ENCODE peak calls at places on chromosomes 2 and 18, in five cellular contexts. L is breast epithelium, R is psoas muscle, U is lower lobe of right lung, Q is lung. C is an unnamed sample. For H3K4me1, the result is how much of the 10 kb centered on the place peaks cover.

GRCh38 chr2:113260930-113261329 is 17.8 kb downstream of the PAX8 start:
- DNase-seq in L (no peak), R (no peak), U (no peak), Q (no peak), C (no peak)

GRCh38 chr2:113223813-113224212 is 50.0 kb downstream of the PSD4 start:
- DNase-seq in L (no peak), R (no peak), U (no peak), Q (no peak), C (no peak)

GRCh38 chr2:70868970-70869369 is 33.4 kb upstream of the CD207 start:
- DNase-seq in L (no peak), R (no peak), U (no peak), Q (no peak), C (no peak)

GRCh38 chr2:146916914-146917313 is 927.9 kb upstream of the ACVR2A start:
- DNase-seq in L (peak), R (no peak), U (no peak), Q (no peak), C (peak)

GRCh38 chr2:127670055-127670956 is 5.0 kb downstream of the LIMS2 start:
- DNase-seq in L (no peak), R (no peak), U (no peak), Q (no peak), C (no peak)

GRCh38 chr2:120561393-120562035 is 174.2 kb upstream of the GLI2 start:
- DNase-seq in L (no peak), R (no peak), U (no peak), Q (no peak), C (no peak)

GRCh38 chr2:150319085-150319484 is 168.4 kb downstream of the RND3 start:
- DNase-seq in L (no peak), R (no peak), U (no peak), Q (no peak), C (no peak)

GRCh38 chr2:43224571-43225092 is 1.8 kb downstream of the ZFP36L2 start:
- DNase-seq in L (no peak), R (peak), U (peak), Q (no peak), C (no peak)

GRCh38 chr18:5868218-5868904 is 27.0 kb downstream of the TMEM200C start:
- DNase-seq in L (peak), R (peak), U (peak), Q (peak), C (peak)

GRCh38 chr18:79677840-79678239 is 1.8 kb upstream of the CTDP1 start:
- DNase-seq in L (no peak), R (no peak), U (no peak), Q (no peak), C (no peak)

GRCh38 chr2:42753188-42753813 is 10.6 kb downstream of the OXER1 start:
- DNase-seq in L (no peak), R (no peak), U (no peak), Q (no peak), C (no peak)

GRCh38 chr18:3368193-3368592 is 81.8 kb upstream of the TGIF1 start:
- DNase-seq in L (no peak), R (no peak), U (no peak), Q (no peak), C (no peak)

DNA sequence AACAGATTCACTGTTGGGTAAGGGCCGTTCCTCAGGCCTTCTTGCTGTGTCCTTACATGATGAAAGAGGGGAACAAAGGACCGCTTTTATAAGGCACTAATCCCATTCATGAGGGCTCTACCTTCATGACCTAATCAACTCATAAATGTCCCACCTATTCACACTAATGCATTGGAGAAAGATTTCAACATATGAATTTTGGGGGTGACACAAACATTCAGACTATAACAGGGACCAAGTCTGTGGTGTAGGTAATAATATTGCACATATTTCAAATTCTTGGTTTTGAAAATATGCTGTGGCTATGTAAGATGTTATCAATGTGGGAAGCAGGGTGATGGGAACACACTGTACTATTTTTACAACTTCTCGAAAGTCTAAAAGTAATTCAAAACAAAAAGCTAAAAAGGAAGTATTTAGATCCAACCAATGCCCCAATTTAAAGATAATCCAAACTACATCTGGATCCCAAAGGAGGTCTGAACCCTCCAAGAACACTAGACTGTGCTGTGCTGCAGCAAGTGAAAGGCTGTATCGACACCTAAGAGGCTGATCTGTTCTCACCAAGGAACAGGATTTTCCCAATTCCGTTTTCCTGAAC is 82.4 kb upstream of the TGIF1 start:
- DNase-seq in L (no peak), R (no peak), U (no peak), Q (no peak), C (no peak)
- TF ChIP-seq CTCF in L (no peak), R (no peak), U (no peak), Q (no peak), C (no peak)

GRCh38 chr2:98457045-98457696 is 12.5 kb downstream of the INPP4A start:
- DNase-seq in L (no peak), R (no peak), U (no peak), Q (no peak), C (no peak)
- H3K4me1 ChIP-seq in L (under half), R (under half), U (half or more), Q (under half), C (under half)

DNA sequence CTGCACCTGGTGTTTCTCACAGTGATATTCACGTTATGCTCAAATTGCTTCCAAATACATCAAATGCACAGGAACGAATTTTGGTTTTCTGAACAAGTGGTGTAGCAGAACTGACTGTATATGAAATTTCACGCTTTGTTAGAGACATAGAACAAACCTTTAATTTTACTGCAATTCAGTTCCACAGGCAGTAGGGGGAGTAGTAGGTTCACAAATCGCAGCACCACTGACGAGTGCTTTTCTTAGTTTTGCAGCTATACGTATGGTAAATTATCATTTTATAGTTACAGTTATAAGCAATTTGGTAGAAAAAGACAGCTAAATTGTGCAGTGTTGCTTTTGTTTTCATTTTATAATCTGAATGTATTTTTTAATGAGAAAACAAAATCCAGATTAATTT is 113.3 kb downstream of the KIAA1328 start:
- DNase-seq in L (no peak), R (no peak), U (no peak), Q (no peak), C (no peak)
- TF ChIP-seq CTCF in L (no peak), R (no peak), U (peak), Q (no peak), C (peak)

GRCh38 chr18:805755-806110 is 6.3 kb downstream of the YES1 start:
- DNase-seq in L (no peak), R (no peak), U (no peak), Q (no peak), C (no peak)
- H3K4me1 ChIP-seq in L (under half), R (under half), U (under half), Q (under half), C (under half)

C was measured in prostate gland.